ENCODE peak calls at places on chromosomes 7 and 10, in four cellular contexts. J, I, L and Q are unnamed samples.

GRCh38 chr7:30206466-30206865 is 71.7 kb downstream of the MTURN start:
- DNase-seq in J (no peak), I (no peak), L (no peak), Q (peak; percentile 30)

GRCh38 chr7:143205560-143206293 is 16.1 kb upstream of the TAS2R40 start:
- DNase-seq in L (no peak), J (no peak), I (peak; percentile 31), Q (no peak)

GRCh38 chr7:152411389-152411788 is 24.4 kb downstream of the KMT2C start:
- DNase-seq in J (no peak), L (no peak), I (no peak), Q (no peak)

GRCh38 chr7:102321351-102322201 is 34.7 kb downstream of the SPDYE6 start:
- DNase-seq in J (peak; percentile 37), I (no peak), L (no peak), Q (no peak)

GRCh38 chr7:4051696-4052095 is 630.4 kb upstream of the FOXK1 start:
- DNase-seq in L (no peak), I (no peak), J (peak; percentile 15), Q (no peak)

GRCh38 chr10:66917104-66917503 is 8.7 kb upstream of the LRRTM3 start:
- DNase-seq in L (no peak), J (no peak), I (no peak), Q (no peak)

GRCh38 chr10:124627851-124628675 is 116.1 kb downstream of the FAM53B start:
- DNase-seq in J (no peak), I (peak; percentile 83), L (no peak), Q (no peak)

GRCh38 chr10:114041166-114041565 is 2.5 kb upstream of the ADRB1 start:
- DNase-seq in L (no peak), I (peak; percentile 53), J (no peak), Q (no peak)

GRCh38 chr10:124601431-124602120 is 140.0 kb downstream of the LHPP start:
- DNase-seq in J (no peak), I (no peak), L (no peak), Q (no peak)

GRCh38 chr7:1809601-1810258 is 139.7 kb downstream of the ELFN1 start:
- DNase-seq in L (no peak), J (no peak), I (no peak), Q (no peak)

GRCh38 chr10:45421231-45422097 is 47.4 kb downstream of the ALOX5 start:
- DNase-seq in J (no peak), I (no peak), L (no peak), Q (no peak)

GRCh38 chr7:135877799-135878198 is 99.4 kb downstream of the MTPN start:
- DNase-seq in J (no peak), I (no peak), L (no peak), Q (no peak)

GRCh38 chr10:85175635-85176034 is 847.2 kb downstream of the CCSER2 start:
- DNase-seq in J (no peak), I (no peak), L (no peak), Q (peak; percentile 25)